ENCODE peak calls at places on chromosomes 16 and 17, in five cellular contexts. W, X, B, U and K are unnamed samples.

GRCh38 chr16:21260870-21261791 is 17.0 kb downstream of the CRYM start:
- DNase-seq in X (peak), W (peak), B (no peak), U (peak), K (no peak)

GRCh38 chr17:31554930-31555329 is 163.5 kb downstream of the RAB11FIP4 start:
- DNase-seq in X (no peak), W (no peak), U (no peak), B (no peak), K (no peak)

GRCh38 chr17:55576237-55576998 is 65.2 kb upstream of the SMIM36 start:
- DNase-seq in X (no peak), B (no peak), U (no peak), W (no peak), K (no peak)

GRCh38 chr16:24609740-24610420 is 70.5 kb downstream of the RBBP6 start:
- DNase-seq in B (peak), W (peak), U (peak), X (peak), K (no peak)

GRCh38 chr16:24514096-24514495 is 25.3 kb upstream of the RBBP6 start:
- DNase-seq in W (no peak), B (no peak), U (no peak), X (no peak), K (no peak)

GRCh38 chr16:4081577-4082021 is 34.6 kb downstream of the ADCY9 start:
- DNase-seq in W (peak), U (no peak), X (no peak), B (no peak), K (peak)

GRCh38 chr16:88287219-88287618 is 95.5 kb upstream of the ZNF469 start:
- DNase-seq in U (peak), X (peak), B (peak), W (no peak), K (no peak)

GRCh38 chr17:21029515-21029914 is 13.3 kb downstream of the USP22 start:
- DNase-seq in X (no peak), U (no peak), W (no peak), B (no peak), K (no peak)

GRCh38 chr16:75922250-75922649 is 196.0 kb upstream of the CPHXL start:
- DNase-seq in X (no peak), U (no peak), W (no peak), B (no peak), K (no peak)

GRCh38 chr17:31126318-31126717 is 31.5 kb downstream of the NF1 start:
- DNase-seq in U (no peak), X (no peak), W (no peak), B (no peak), K (no peak)

GRCh38 chr16:87297918-87298631 is 19.1 kb downstream of the C16orf95 start:
- DNase-seq in U (peak), X (peak), B (no peak), W (no peak), K (no peak)

GRCh38 chr17:43701318-43701743 is 39.6 kb upstream of the MEOX1 start:
- DNase-seq in W (no peak), X (no peak), B (no peak), U (no peak), K (no peak)

GRCh38 chr16:74449470-74449869 is 28.2 kb upstream of the CLEC18B start:
- DNase-seq in W (no peak), X (no peak), U (no peak), B (peak), K (no peak)

GRCh38 chr16:56424791-56425438 is 430 bp downstream of the AMFR start:
- DNase-seq in W (peak), X (peak), U (no peak), B (peak), K (peak)

GRCh38 chr16:81552743-81553079 is 108.1 kb downstream of the CMIP start:
- DNase-seq in B (no peak), U (no peak), W (no peak), X (no peak), K (no peak)

GRCh38 chr17:14228903-14229302 is 7.8 kb downstream of the CDRT15 start:
- DNase-seq in W (no peak), X (no peak), B (no peak), U (no peak), K (no peak)

GRCh38 chr17:75743625-75744206 is 21.3 kb downstream of the GALK1 start:
- DNase-seq in X (no peak), U (no peak), B (no peak), W (no peak), K (no peak)

GRCh38 chr17:67718325-67718941 is 697 bp downstream of the NOL11 start:
- DNase-seq in W (no peak), X (no peak), B (no peak), U (peak), K (no peak)

GRCh38 chr16:57709663-57710062 is 15.1 kb downstream of the DRC7 start:
- DNase-seq in W (no peak), X (no peak), U (no peak), B (no peak), K (no peak)

GRCh38 chr16:57374067-57374534 is 1.8 kb downstream of the CX3CL1 start:
- DNase-seq in U (no peak), B (no peak), W (peak), X (no peak), K (no peak)

GRCh38 chr16:16150117-16150877 is 73.0 kb downstream of the ABCC6 start:
- DNase-seq in B (peak), U (no peak), W (peak), X (peak), K (peak)

GRCh38 chr17:75404739-75405364 is 626 bp downstream of the GRB2 start:
- DNase-seq in X (peak), B (peak), U (peak), W (peak), K (peak)

GRCh38 chr17:79803997-79804855 is 7.3 kb upstream of the CBX8 start:
- DNase-seq in W (no peak), B (no peak), X (no peak), U (no peak), K (no peak)

GRCh38 chr17:76714822-76715461 is 4.2 kb upstream of the MXRA7 start:
- DNase-seq in W (peak), U (no peak), X (peak), B (peak), K (peak)

GRCh38 chr17:78236362-78237127 is 5.1 kb downstream of the TMEM235 start:
- DNase-seq in X (no peak), U (no peak), B (no peak), W (no peak), K (no peak)

GRCh38 chr17:79079421-79080200 is 5.0 kb downstream of the ENGASE start:
- DNase-seq in U (no peak), W (no peak), B (peak), X (no peak), K (no peak)

GRCh38 chr16:55703003-55704001 is 47.5 kb downstream of the SLC6A2 start:
- DNase-seq in B (no peak), U (peak), X (peak), W (no peak), K (no peak)

GRCh38 chr16:17527538-17527937 is 56.8 kb upstream of the XYLT1 start:
- DNase-seq in X (no peak), B (no peak), W (no peak), U (no peak), K (no peak)

GRCh38 chr17:64085650-64086005 is 44.3 kb downstream of the ERN1 start:
- DNase-seq in U (no peak), W (no peak), B (no peak), X (no peak), K (no peak)

GRCh38 chr16:17329412-17329811 is 141.3 kb downstream of the XYLT1 start:
- DNase-seq in W (no peak), X (no peak), B (no peak), U (no peak), K (no peak)

GRCh38 chr17:55577687-55578086 is 66.4 kb upstream of the SMIM36 start:
- DNase-seq in B (peak), W (no peak), U (no peak), X (no peak), K (no peak)

GRCh38 chr16:22267764-22268163 is 29.4 kb upstream of the POLR3E start:
- DNase-seq in X (no peak), U (no peak), B (peak), W (no peak), K (no peak)

GRCh38 chr16:27291722-27292240 is 22.0 kb upstream of the IL4R start:
- DNase-seq in B (no peak), U (no peak), X (no peak), W (no peak), K (no peak)

GRCh38 chr17:6843241-6843890 is 11.8 kb upstream of the TEKT1 start:
- DNase-seq in U (peak), W (no peak), B (no peak), X (no peak), K (no peak)

GRCh38 chr16:28543072-28543471 is 4.3 kb upstream of the NUPR1 start:
- DNase-seq in W (peak), X (no peak), B (no peak), U (peak), K (no peak)

DNA sequence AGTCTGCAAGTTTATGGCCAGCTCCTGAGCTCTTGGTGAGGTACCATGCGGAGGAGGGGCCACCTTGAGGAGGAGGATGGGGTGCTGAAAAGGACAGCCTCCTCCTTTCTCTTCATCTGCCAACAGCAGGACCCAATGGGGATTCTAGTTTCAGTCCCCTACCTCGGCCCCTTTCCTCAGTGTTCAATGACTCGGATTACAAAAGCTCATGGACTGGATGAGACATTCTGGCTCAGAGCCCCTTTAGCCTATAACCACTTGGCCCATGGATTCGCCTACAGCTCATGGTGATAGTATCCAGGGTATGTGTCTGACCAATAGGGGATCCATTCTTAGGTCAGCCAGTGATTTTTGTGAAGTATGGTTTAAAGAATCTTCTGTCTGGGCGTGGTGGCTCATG is 8.5 kb upstream of the PIK3R6 start:
- DNase-seq in B (no peak), W (no peak), X (no peak), U (no peak), K (no peak)
- H3K27ac ChIP-seq in B (no peak), W (no peak), X (no peak), U (no peak), K (no peak)

GRCh38 chr17:38891441-38891840 is 21.6 kb downstream of the LASP1 start:
- DNase-seq in W (no peak), U (no peak), X (no peak), B (no peak), K (no peak)
- H3K27ac ChIP-seq in W (no peak), U (no peak), X (no peak), B (no peak), K (no peak)

GRCh38 chr17:41544935-41545334 is 16.8 kb upstream of the KRT19 start:
- DNase-seq in W (no peak), U (no peak), X (no peak), B (no peak), K (no peak)
- H3K27ac ChIP-seq in W (no peak), U (peak), X (no peak), B (no peak), K (no peak)

DNA sequence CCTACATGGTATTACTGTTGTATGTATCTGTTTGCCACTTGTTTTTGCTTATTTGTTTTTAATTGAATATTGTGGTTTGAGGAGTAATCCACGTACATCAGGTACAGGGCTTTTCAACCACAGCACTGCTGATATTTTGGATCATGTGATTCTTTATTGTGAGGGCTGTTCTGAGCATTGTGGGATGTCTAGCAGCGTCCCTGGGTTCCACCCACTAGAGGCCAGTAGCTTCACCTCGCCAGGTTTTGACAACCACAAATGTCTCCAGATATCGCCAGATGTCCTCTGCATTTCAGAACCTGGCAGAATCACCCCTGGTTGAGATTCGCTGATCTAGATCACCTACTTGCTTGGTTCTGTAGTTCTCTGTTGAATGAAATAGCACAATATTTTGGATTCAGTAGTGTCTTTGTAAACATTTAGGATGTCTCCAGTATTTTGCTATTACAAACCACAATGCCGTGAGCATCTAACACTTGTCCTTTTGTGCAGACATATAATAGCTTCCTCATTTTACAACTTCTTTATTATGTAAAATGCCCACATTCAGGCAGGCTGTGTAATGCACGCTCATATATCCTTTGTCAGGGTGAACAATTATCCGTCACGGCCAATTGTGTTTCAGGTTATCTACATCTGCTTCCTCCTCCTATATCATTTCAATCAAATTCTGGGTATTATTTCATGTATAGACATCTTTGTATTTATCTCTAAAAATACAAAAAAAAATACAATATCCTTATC is 380.3 kb downstream of the SNX29 start:
- DNase-seq in X (no peak), W (no peak), B (no peak), U (no peak), K (no peak)
- H3K27ac ChIP-seq in X (no peak), W (no peak), B (no peak), U (no peak), K (peak)

GRCh38 chr17:45334701-45335677 is 18.2 kb upstream of the MAP3K14 start:
- DNase-seq in B (no peak), U (no peak), X (no peak), W (no peak), K (no peak)
- H3K27ac ChIP-seq in B (no peak), U (no peak), X (no peak), W (no peak), K (no peak)

DNA sequence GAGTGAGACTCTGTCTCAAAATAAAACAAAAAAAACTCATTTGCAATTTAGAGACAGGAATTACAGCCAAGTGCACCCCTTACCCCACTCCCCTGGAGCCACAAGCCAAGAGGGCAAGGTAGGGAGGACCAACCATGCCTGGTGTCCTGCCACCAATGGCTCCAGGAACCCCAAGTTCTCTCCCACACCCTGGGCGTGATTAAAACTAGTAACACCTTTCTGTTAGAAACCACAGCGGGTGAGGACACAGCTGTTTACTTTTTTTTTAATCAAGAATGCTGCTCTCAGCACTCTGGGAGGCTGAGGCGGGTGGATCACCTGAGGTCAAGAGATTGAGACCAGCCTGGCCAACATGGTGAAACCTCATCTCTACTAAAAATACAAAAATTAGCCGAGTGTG is 38.1 kb downstream of the ANKRD11 start:
- DNase-seq in B (no peak), W (no peak), X (no peak), U (no peak), K (no peak)
- H3K27ac ChIP-seq in B (no peak), W (no peak), X (no peak), U (no peak), K (no peak)

GRCh38 chr17:378068-378467 is 25.5 kb upstream of the RPH3AL start:
- DNase-seq in W (no peak), B (no peak), U (no peak), X (no peak), K (no peak)

GRCh38 chr17:376936-377863 is 24.6 kb upstream of the RPH3AL start:
- DNase-seq in B (peak), W (no peak), U (peak), X (peak), K (no peak)

GRCh38 chr17:373616-374225 is 21.1 kb upstream of the RPH3AL start:
- DNase-seq in W (no peak), B (peak), X (no peak), U (no peak), K (no peak)

GRCh38 chr17:371583-371982 is 19.0 kb upstream of the RPH3AL start:
- DNase-seq in B (no peak), X (no peak), U (no peak), W (no peak), K (no peak)

GRCh38 chr17:372157-373152 is 19.8 kb upstream of the RPH3AL start:
- DNase-seq in B (no peak), W (no peak), X (peak), U (peak), K (no peak)
- H3K27ac ChIP-seq in B (no peak), W (no peak), X (peak), U (no peak), K (no peak)

GRCh38 chr16:2171601-2172178 is 16.1 kb downstream of the TRAF7 start:
- DNase-seq in U (peak), B (no peak), W (no peak), X (no peak), K (no peak)

GRCh38 chr16:2167081-2167638 is 11.6 kb downstream of the TRAF7 start:
- DNase-seq in W (no peak), X (no peak), U (peak), B (no peak), K (no peak)

GRCh38 chr16:2172688-2173335 is 17.2 kb downstream of the TRAF7 start:
- DNase-seq in X (no peak), U (no peak), B (no peak), W (no peak), K (no peak)

GRCh38 chr16:2170587-2171435 is 15.2 kb downstream of the TRAF7 start:
- DNase-seq in W (no peak), U (no peak), B (no peak), X (no peak), K (no peak)

GRCh38 chr16:2170080-2170479 is 14.5 kb downstream of the TRAF7 start:
- DNase-seq in B (no peak), X (no peak), U (no peak), W (no peak), K (no peak)
- H3K27ac ChIP-seq in B (peak), X (no peak), U (no peak), W (peak), K (peak)